ENCODE peak calls at places on chromosomes 11 and 22, in nine cellular contexts. One of them, this sample, is unnamed.

GRCh38 chr22:39873963-39874362 is 19.6 kb downstream of the ENTHD1 start:
- DNase-seq in Panc1: no peak
- DNase-seq in kidney: no peak
- DNase-seq in right lobe of liver: no peak
- DNase-seq in A549: no peak
- DNase-seq in pancreas: no peak
- DNase-seq in ovary: no peak
- DNase-seq in heart left ventricle: no peak
- DNase-seq in testis: no peak
- DNase-seq in this sample: no peak

GRCh38 chr22:42902875-42903510 is 45.9 kb upstream of the ARFGAP3 start:
- DNase-seq in Panc1: no peak
- DNase-seq in kidney: no peak
- DNase-seq in right lobe of liver: no peak
- DNase-seq in A549: no peak
- DNase-seq in pancreas: no peak
- DNase-seq in ovary: peak
- DNase-seq in heart left ventricle: no peak
- DNase-seq in testis: no peak
- DNase-seq in this sample: no peak

GRCh38 chr11:111283945-111284481 is 14.3 kb upstream of the POU2AF3 start:
- DNase-seq in Panc1: no peak
- DNase-seq in kidney: peak
- DNase-seq in right lobe of liver: no peak
- DNase-seq in A549: no peak
- DNase-seq in pancreas: no peak
- DNase-seq in ovary: peak
- DNase-seq in heart left ventricle: peak
- DNase-seq in testis: no peak
- DNase-seq in this sample: no peak

GRCh38 chr11:115496892-115497291 is 7.3 kb downstream of the CADM1 start:
- DNase-seq in Panc1: no peak
- DNase-seq in kidney: no peak
- DNase-seq in right lobe of liver: no peak
- DNase-seq in A549: no peak
- DNase-seq in pancreas: no peak
- DNase-seq in ovary: no peak
- DNase-seq in heart left ventricle: no peak
- DNase-seq in testis: no peak
- DNase-seq in this sample: no peak

GRCh38 chr11:93642416-93642815 is 19.1 kb upstream of the CEP295 start:
- DNase-seq in Panc1: no peak
- DNase-seq in kidney: no peak
- DNase-seq in right lobe of liver: no peak
- DNase-seq in A549: no peak
- DNase-seq in pancreas: no peak
- DNase-seq in ovary: no peak
- DNase-seq in heart left ventricle: no peak
- DNase-seq in testis: no peak
- DNase-seq in this sample: no peak

GRCh38 chr11:61384271-61385242 is 7.8 kb upstream of the TMEM216 start:
- DNase-seq in Panc1: no peak
- DNase-seq in kidney: no peak
- DNase-seq in right lobe of liver: no peak
- DNase-seq in A549: no peak
- DNase-seq in pancreas: no peak
- DNase-seq in ovary: no peak
- DNase-seq in heart left ventricle: no peak
- DNase-seq in testis: peak
- DNase-seq in this sample: peak

GRCh38 chr11:19530505-19530904 is 182.1 kb upstream of the NAV2 start:
- DNase-seq in Panc1: no peak
- DNase-seq in kidney: no peak
- DNase-seq in right lobe of liver: no peak
- DNase-seq in A549: no peak
- DNase-seq in pancreas: no peak
- DNase-seq in ovary: no peak
- DNase-seq in heart left ventricle: no peak
- DNase-seq in testis: no peak
- DNase-seq in this sample: no peak

GRCh38 chr11:6297831-6298230 is 22.5 kb downstream of the CAVIN3 start:
- DNase-seq in Panc1: no peak
- DNase-seq in kidney: no peak
- DNase-seq in right lobe of liver: no peak
- DNase-seq in A549: no peak
- DNase-seq in pancreas: no peak
- DNase-seq in ovary: no peak
- DNase-seq in heart left ventricle: no peak
- DNase-seq in testis: no peak
- DNase-seq in this sample: no peak

GRCh38 chr22:18112440-18112839 is 1.8 kb downstream of the TUBA8 start:
- DNase-seq in Panc1: no peak
- DNase-seq in kidney: no peak
- DNase-seq in right lobe of liver: no peak
- DNase-seq in A549: no peak
- DNase-seq in pancreas: no peak
- DNase-seq in ovary: no peak
- DNase-seq in heart left ventricle: no peak
- DNase-seq in testis: no peak
- DNase-seq in this sample: no peak

GRCh38 chr11:63769044-63769718 is 606 bp upstream of the ZFTA start:
- DNase-seq in Panc1: no peak
- DNase-seq in kidney: peak
- DNase-seq in right lobe of liver: peak
- DNase-seq in A549: no peak
- DNase-seq in pancreas: peak
- DNase-seq in ovary: peak
- DNase-seq in heart left ventricle: peak
- DNase-seq in testis: peak
- DNase-seq in this sample: peak

GRCh38 chr11:18792827-18793226 is 1.2 kb upstream of the PTPN5 start:
- DNase-seq in Panc1: no peak
- DNase-seq in kidney: no peak
- DNase-seq in right lobe of liver: no peak
- DNase-seq in A549: no peak
- DNase-seq in pancreas: no peak
- DNase-seq in ovary: no peak
- DNase-seq in heart left ventricle: no peak
- DNase-seq in testis: no peak
- DNase-seq in this sample: no peak

GRCh38 chr22:40758390-40758789 is 60.8 kb downstream of the SLC25A17 start:
- DNase-seq in Panc1: no peak
- DNase-seq in kidney: no peak
- DNase-seq in right lobe of liver: no peak
- DNase-seq in A549: no peak
- DNase-seq in pancreas: no peak
- DNase-seq in ovary: no peak
- DNase-seq in heart left ventricle: no peak
- DNase-seq in testis: no peak
- DNase-seq in this sample: no peak

DNA sequence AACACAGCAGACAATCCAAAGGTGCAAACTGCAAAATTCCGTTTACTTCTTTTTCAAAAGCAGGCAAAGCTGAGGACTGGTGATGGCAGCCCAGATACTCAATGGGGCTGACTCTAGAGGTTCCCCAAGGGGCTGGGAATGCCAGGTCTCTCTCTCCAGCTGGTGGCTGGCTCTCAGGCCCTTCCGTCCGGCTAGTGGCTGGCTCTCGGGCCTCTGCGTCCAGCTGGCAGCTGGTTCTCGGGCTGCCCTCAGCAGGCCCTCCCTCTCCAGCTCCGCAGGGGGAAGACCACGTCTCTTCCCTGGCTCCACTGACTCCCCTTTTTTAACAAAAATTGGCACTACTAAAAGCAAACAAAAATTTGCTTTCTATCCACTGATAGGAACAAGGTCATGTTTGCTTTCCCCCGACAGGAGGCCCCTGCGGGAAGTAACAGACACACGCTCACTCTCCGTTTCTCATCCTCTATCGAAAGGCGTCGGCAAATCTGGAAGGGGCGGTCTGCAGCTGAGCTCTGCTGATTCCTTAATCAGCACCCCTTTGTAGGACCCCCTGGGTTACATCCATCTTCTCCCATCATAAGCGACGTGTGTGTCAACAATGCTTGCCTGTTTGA is 381.4 kb downstream of the BRD1 start:
- DNase-seq in Panc1: no peak
- DNase-seq in kidney: no peak
- DNase-seq in right lobe of liver: no peak
- DNase-seq in A549: no peak
- DNase-seq in pancreas: no peak
- DNase-seq in ovary: no peak
- DNase-seq in heart left ventricle: no peak
- DNase-seq in testis: no peak
- DNase-seq in this sample: no peak
- TF ChIP-seq CTCF in Panc1: no peak
- TF ChIP-seq CTCF in kidney: no peak
- TF ChIP-seq CTCF in right lobe of liver: no peak
- TF ChIP-seq CTCF in A549: no peak
- TF ChIP-seq CTCF in pancreas: no peak
- TF ChIP-seq CTCF in ovary: no peak
- TF ChIP-seq CTCF in heart left ventricle: no peak
- TF ChIP-seq CTCF in testis: no peak
- TF ChIP-seq CTCF in this sample: no peak

GRCh38 chr11:27349919-27350318 is 13.1 kb downstream of the CCDC34 start:
- DNase-seq in Panc1: no peak
- DNase-seq in kidney: no peak
- DNase-seq in right lobe of liver: no peak
- DNase-seq in A549: no peak
- DNase-seq in pancreas: no peak
- DNase-seq in ovary: no peak
- DNase-seq in heart left ventricle: no peak
- DNase-seq in testis: no peak
- DNase-seq in this sample: no peak
- H3K27ac ChIP-seq in Panc1: peak
- H3K27ac ChIP-seq in kidney: no peak
- H3K27ac ChIP-seq in right lobe of liver: no peak
- H3K27ac ChIP-seq in A549: peak
- H3K27ac ChIP-seq in pancreas: no peak
- H3K27ac ChIP-seq in ovary: no peak
- H3K27ac ChIP-seq in heart left ventricle: no peak
- H3K27ac ChIP-seq in testis: no peak
- H3K27ac ChIP-seq in this sample: no peak

DNA sequence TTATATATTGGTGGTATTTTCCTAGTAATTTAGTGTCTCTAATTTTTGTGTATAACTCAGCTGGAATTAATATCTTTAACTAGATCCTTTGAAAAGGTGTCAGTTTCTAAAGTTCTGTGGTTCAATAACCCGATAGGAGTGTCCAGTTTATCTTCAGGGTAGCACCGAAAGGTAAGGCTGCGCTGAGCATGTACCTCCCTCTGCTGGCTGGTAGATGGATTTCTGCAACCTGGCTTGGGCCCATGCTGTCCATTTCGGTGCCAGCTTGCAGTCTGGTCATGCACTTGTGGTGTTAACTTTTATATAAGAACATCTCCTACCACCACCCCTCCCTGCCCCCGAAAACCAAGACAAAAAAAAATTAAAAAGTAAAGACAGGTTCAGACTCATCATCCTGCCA is 24.7 kb downstream of the EXT2 start:
- DNase-seq in Panc1: no peak
- DNase-seq in kidney: no peak
- DNase-seq in right lobe of liver: no peak
- DNase-seq in A549: peak
- DNase-seq in pancreas: no peak
- DNase-seq in ovary: no peak
- DNase-seq in heart left ventricle: peak
- DNase-seq in testis: no peak
- DNase-seq in this sample: no peak
- TF ChIP-seq CTCF in Panc1: peak
- TF ChIP-seq CTCF in kidney: no peak
- TF ChIP-seq CTCF in right lobe of liver: peak
- TF ChIP-seq CTCF in A549: no peak
- TF ChIP-seq CTCF in pancreas: no peak
- TF ChIP-seq CTCF in ovary: no peak
- TF ChIP-seq CTCF in heart left ventricle: peak
- TF ChIP-seq CTCF in testis: no peak
- TF ChIP-seq CTCF in this sample: peak

DNA sequence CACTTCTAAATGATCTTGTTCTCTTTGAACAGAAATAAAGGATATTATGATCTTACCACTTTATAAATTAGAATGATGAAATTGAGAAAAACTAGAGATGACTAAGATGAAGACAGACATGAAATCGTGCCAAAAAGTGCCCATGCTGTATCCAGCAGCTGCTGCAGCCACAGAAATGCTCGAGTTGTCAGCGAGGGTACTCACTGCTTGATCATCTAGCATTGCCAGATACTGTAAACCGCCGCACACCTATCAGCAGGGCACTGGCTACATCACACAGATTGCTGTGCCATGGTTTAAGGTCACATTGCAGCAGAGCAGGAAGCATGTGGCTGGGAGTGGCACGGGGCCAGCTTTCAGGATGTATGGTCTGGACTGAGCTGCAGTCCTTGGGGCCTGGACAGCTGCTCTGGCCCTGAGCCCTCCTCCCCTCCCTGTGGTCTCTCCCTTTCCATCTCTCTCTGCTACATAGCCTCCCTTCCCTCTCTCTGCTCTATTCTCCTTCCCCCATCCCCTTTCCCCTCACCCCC is 51.0 kb upstream of the SEPTIN5 start:
- DNase-seq in Panc1: no peak
- DNase-seq in kidney: no peak
- DNase-seq in right lobe of liver: peak
- DNase-seq in A549: no peak
- DNase-seq in pancreas: peak
- DNase-seq in ovary: peak
- DNase-seq in heart left ventricle: peak
- DNase-seq in testis: peak
- DNase-seq in this sample: no peak
- H3K27ac ChIP-seq in Panc1: no peak
- H3K27ac ChIP-seq in kidney: no peak
- H3K27ac ChIP-seq in right lobe of liver: no peak
- H3K27ac ChIP-seq in A549: no peak
- H3K27ac ChIP-seq in pancreas: no peak
- H3K27ac ChIP-seq in ovary: no peak
- H3K27ac ChIP-seq in heart left ventricle: no peak
- H3K27ac ChIP-seq in testis: no peak
- H3K27ac ChIP-seq in this sample: no peak

DNA sequence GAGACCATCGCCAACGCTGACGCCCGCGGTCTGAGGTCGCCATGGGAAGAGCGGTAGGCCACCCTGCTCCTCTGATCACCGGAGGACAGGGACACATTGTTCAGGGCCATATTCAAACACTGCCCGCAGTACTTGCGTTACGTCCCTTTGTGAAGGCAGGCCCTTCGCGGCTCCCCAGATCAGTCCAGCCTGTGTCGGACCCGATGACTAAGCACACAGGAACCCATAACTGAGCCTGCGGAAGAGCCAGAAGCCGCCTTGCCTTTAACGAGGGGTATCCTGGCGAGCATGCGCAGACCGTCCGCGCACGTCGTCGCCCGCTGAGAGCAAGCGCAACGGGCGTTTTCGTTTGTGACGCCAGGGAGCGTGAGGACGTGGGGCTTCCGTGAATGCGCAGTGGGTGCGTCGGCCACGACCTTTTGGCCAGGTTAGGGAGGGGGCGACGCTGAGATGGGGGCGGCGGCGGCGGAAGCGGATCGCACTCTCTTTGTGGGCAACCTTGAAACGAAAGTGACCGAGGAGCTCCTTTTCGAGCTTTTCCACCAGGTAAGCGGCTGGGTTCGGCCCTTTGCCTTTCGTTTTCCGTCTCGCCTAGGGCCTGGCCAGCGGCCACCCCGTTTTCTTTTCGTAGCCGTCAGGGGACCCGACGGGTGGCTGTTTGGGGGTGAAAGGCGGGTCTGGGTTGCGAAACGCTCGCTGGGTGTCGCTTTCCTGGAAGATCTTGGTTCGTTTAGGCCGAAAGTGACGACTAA is at the start of the genes C11orf71 and RBM7:
- DNase-seq in Panc1: peak
- DNase-seq in kidney: peak
- DNase-seq in right lobe of liver: peak
- DNase-seq in A549: peak
- DNase-seq in pancreas: peak
- DNase-seq in ovary: peak
- DNase-seq in heart left ventricle: peak
- DNase-seq in testis: peak
- DNase-seq in this sample: peak
- TF ChIP-seq CTCF in Panc1: no peak
- TF ChIP-seq CTCF in kidney: no peak
- TF ChIP-seq CTCF in right lobe of liver: no peak
- TF ChIP-seq CTCF in A549: no peak
- TF ChIP-seq CTCF in pancreas: no peak
- TF ChIP-seq CTCF in ovary: peak
- TF ChIP-seq CTCF in heart left ventricle: no peak
- TF ChIP-seq CTCF in testis: no peak
- TF ChIP-seq CTCF in this sample: no peak

This sample was measured in upper lobe of right lung.